ENCODE peak calls at places on chromosomes 13 and 19, in four cellular contexts. U is upper lobe of left lung, S is WTC11, P is T-helper 2 cell. N is an unnamed sample.

GRCh38 chr13:72586519-72586918 is 140.9 kb downstream of the MZT1 start:
- DNase-seq in U (no peak), S (no peak), P (no peak), N (no peak)

GRCh38 chr19:4773047-4773640 is 18.4 kb upstream of the FEM1A start:
- DNase-seq in S (no peak), P (no peak), U (no peak), N (no peak)

GRCh38 chr19:18479964-18480723 is 41.7 kb downstream of the ELL start:
- DNase-seq in P (no peak), U (no peak), S (no peak), N (no peak)

GRCh38 chr19:23799321-23799720 is 40.6 kb upstream of the ZNF681 start:
- DNase-seq in U (no peak), S (no peak), P (no peak), N (no peak)

GRCh38 chr13:75963318-75963717 is 327.2 kb downstream of the LMO7 start:
- DNase-seq in P (no peak), U (no peak), S (no peak), N (peak)

GRCh38 chr19:40684280-40684679 is 6.2 kb downstream of the NUMBL start:
- DNase-seq in S (no peak), P (no peak), U (peak), N (no peak)

GRCh38 chr19:1511989-1512338 is 855 bp downstream of the ADAMTSL5 start:
- DNase-seq in P (no peak), U (no peak), S (no peak), N (no peak)

GRCh38 chr19:28118235-28118634 is 1094.7 kb downstream of the UQCRFS1 start:
- DNase-seq in S (no peak), U (no peak), P (no peak), N (no peak)

GRCh38 chr13:72290962-72291681 is 424.1 kb upstream of the DACH1 start:
- DNase-seq in S (no peak), U (no peak), P (no peak), N (peak)

GRCh38 chr13:27658569-27658968 is 36.9 kb downstream of the POLR1D start:
- DNase-seq in S (no peak), U (no peak), P (no peak), N (no peak)

GRCh38 chr13:75760182-75760981 is 124.3 kb downstream of the LMO7 start:
- DNase-seq in U (no peak), S (no peak), P (no peak), N (no peak)